ENCODE peak calls at places on chromosomes 6 and 20, in six cellular contexts. E is transverse colon, Q is stomach, J is GM12878, I is suprapubic skin, A is upper lobe of left lung. R is an unnamed sample.

GRCh38 chr6:14743465-14744211 is 502.2 kb upstream of the JARID2 start:
- DNase-seq in E (peak; percentile 49), Q (peak; percentile 66), J (no peak), I (peak; percentile 89), A (peak; percentile 81), R (peak; percentile 78)

GRCh38 chr20:2752631-2753455 is 47.6 kb downstream of the CPXM1 start:
- DNase-seq in E (peak; percentile 38), Q (no peak), J (no peak), I (no peak), A (no peak), R (peak; percentile 68)

GRCh38 chr6:31883699-31884098 is 4.9 kb upstream of the SLC44A4 start:
- DNase-seq in E (no peak), Q (no peak), J (no peak), I (no peak), A (no peak), R (no peak)

GRCh38 chr6:5938934-5939333 is 67.8 kb downstream of the NRN1 start:
- DNase-seq in E (no peak), Q (no peak), J (no peak), I (no peak), A (no peak), R (no peak)

GRCh38 chr20:51696304-51697118 is 71.7 kb downstream of the ATP9A start:
- DNase-seq in E (no peak), Q (no peak), J (no peak), I (peak; percentile 17), A (no peak), R (no peak)

GRCh38 chr20:52251827-52252226 is 60.2 kb upstream of the ZFP64 start:
- DNase-seq in E (no peak), Q (no peak), J (no peak), I (no peak), A (no peak), R (no peak)

GRCh38 chr6:89388846-89389245 is 23.2 kb downstream of the RRAGD start:
- DNase-seq in E (no peak), Q (no peak), J (no peak), I (no peak), A (no peak), R (no peak)

GRCh38 chr6:119348308-119349040 is 1.1 kb downstream of the MAN1A1 start:
- DNase-seq in E (peak; percentile 48), Q (peak; percentile 26), J (no peak), I (peak; percentile 70), A (peak; percentile 30), R (peak; percentile 71)

GRCh38 chr6:98787401-98787800 is 47.0 kb upstream of the POU3F2 start:
- DNase-seq in E (no peak), Q (no peak), J (no peak), I (no peak), A (no peak), R (no peak)

GRCh38 chr6:21235162-21235561 is 358.4 kb upstream of the SOX4 start:
- DNase-seq in E (no peak), Q (no peak), J (no peak), I (no peak), A (no peak), R (no peak)

GRCh38 chr6:26065952-26066380 is 21.3 kb upstream of the HFE start:
- DNase-seq in E (peak; percentile 81), Q (peak; percentile 78), J (peak; percentile 73), I (no peak), A (peak; percentile 81), R (peak; percentile 85)

GRCh38 chr6:347232-347631 is 44.3 kb upstream of the IRF4 start:
- DNase-seq in E (peak; percentile 60), Q (no peak), J (no peak), I (no peak), A (no peak), R (no peak)

GRCh38 chr20:53977391-53977790 is 93.0 kb downstream of the BCAS1 start:
- DNase-seq in E (no peak), Q (no peak), J (no peak), I (no peak), A (no peak), R (no peak)
- TF ChIP-seq EP300 in E (no peak), Q (no peak), J (no peak), I (no peak), A (no peak), R (no peak)

GRCh38 chr6:27091661-27092315 is 155.7 kb upstream of the PRSS16 start:
- DNase-seq in E (no peak), Q (no peak), J (peak; percentile 54), I (no peak), A (no peak), R (no peak)

GRCh38 chr6:27092316-27092692 is 155.2 kb upstream of the PRSS16 start:
- DNase-seq in E (no peak), Q (no peak), J (no peak), I (no peak), A (no peak), R (no peak)

GRCh38 chr6:27098956-27099355 is 148.5 kb upstream of the PRSS16 start:
- DNase-seq in E (no peak), Q (no peak), J (no peak), I (no peak), A (no peak), R (no peak)

GRCh38 chr6:27096834-27097511 is 150.5 kb upstream of the PRSS16 start:
- DNase-seq in E (peak; percentile 57), Q (peak; percentile 39), J (no peak), I (no peak), A (peak; percentile 63), R (no peak)

DNA sequence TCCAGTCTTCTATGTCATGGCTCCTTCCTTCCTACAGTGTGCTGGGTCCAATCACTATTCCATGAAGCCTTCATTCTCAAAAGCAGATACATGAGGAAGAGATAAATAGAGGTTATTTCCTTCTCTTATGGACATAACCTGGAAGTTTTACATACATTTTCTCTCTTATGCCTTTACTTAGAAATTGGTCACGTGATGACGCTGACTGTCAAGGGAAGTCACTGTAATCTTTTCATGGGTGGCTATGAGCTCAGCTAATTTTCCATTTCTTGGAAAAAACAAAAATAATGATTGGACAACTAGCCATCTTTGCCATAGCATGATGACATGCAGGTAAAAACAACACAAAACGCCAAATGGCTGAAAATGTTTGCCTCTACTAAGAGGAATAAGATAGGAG is 151.6 kb upstream of the PRSS16 start:
- DNase-seq in E (no peak), Q (no peak), J (no peak), I (no peak), A (no peak), R (no peak)
- H3K27me3 ChIP-seq in E (peaks cover 84% of the 10 kb centered on the region), Q (peaks cover 43% of the 10 kb centered on the region), J (no peaks in the 10 kb centered on the region), I (peaks cover 66% of the 10 kb centered on the region), A (no peaks in the 10 kb centered on the region), R (peaks cover 16% of the 10 kb centered on the region)

DNA sequence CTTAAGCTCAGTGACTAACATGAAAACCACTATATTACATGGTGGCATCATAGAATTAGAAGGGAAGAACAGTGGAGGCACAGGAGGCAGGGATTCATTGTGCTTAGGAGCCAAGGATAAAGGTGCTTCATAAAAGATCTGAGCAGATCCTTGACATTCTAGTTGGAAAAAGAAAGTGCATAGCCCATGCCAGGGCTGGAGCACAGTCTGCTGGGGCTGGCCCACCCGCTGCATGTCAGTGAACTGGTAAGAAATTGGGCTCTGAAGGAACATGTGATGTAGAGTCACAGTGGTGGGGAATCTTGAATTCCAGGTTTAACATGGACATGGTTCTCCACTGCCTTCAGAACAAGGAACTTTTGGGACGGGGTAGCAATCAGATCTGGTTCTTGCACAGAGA is 20.4 kb downstream of the MYLIP start:
- DNase-seq in E (no peak), Q (no peak), J (no peak), I (no peak), A (no peak), R (no peak)
- TF ChIP-seq POLR2AphosphoS5 in E (no peak), Q (no peak), J (peak; percentile 55), I (no peak), A (no peak), R (no peak)

DNA sequence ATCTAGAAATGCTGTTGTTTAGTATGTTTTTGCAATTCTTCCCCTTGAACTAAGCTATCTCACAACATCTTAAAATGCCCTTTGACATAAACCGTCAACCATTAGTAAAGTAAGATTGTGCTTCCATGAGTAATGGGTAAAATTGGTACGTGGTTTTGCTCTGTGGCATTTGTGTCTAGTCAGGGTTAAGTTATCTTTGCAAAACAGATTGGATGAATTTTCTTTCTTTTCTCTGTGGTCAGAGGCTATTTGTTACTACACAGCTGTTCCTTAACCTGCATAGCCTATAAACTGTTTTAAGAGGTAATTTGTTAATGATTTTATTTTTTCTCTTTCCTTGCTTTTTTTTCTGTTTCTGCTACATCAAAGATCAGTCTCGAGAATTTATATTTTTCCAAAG is 75.4 kb downstream of the RPP40 start:
- DNase-seq in E (no peak), Q (no peak), J (no peak), I (no peak), A (no peak), R (no peak)
- TF ChIP-seq EP300 in E (no peak), Q (no peak), J (no peak), I (no peak), A (no peak), R (no peak)

R was measured in sigmoid colon.